ENCODE peak calls at places on chromosome 5, in eight cellular contexts. C is neural progenitor cell; L is Peyer's patch; I is CD8-positive, alpha-beta T cell; T is uterus; A is Panc1; S is neuronal stem cell; M is prostate gland. U is an unnamed sample.
A peak's percentile ranks its signal among the peaks of the same experiment; 100 is the strongest.

GRCh38 chr5:159051431-159052281 is 48.1 kb downstream of the EBF1 start:
- DNase-seq in C (peak; percentile 79), L (peak; percentile 71), I (no peak), T (peak; percentile 56), A (no peak), S (no peak), M (no peak), U (no peak)

GRCh38 chr5:179801304-179802206 is 5.1 kb downstream of the MGAT4B start:
- DNase-seq in C (peak; percentile 85), L (peak; percentile 92), I (peak; percentile 75), T (peak; percentile 75), A (no peak), S (no peak), M (peak; percentile 60), U (peak; percentile 74)

GRCh38 chr5:83645936-83646335 is 74.7 kb downstream of the HAPLN1 start:
- DNase-seq in C (no peak), L (no peak), I (no peak), T (no peak), A (no peak), S (no peak), M (no peak), U (no peak)

GRCh38 chr5:160461378-160461777 is 39.7 kb downstream of the PTTG1 start:
- DNase-seq in C (no peak), L (no peak), I (no peak), T (no peak), A (no peak), S (no peak), M (no peak), U (no peak)

GRCh38 chr5:109739741-109740140 is 50.0 kb downstream of the MAN2A1 start:
- DNase-seq in C (peak; percentile 29), L (no peak), I (no peak), T (no peak), A (no peak), S (peak; percentile 24), M (no peak), U (no peak)

GRCh38 chr5:76641514-76642120 is 18.4 kb upstream of the F2RL2 start:
- DNase-seq in C (peak; percentile 89), L (peak; percentile 82), I (peak; percentile 48), T (peak; percentile 42), A (peak; percentile 33), S (peak; percentile 72), M (peak; percentile 64), U (peak; percentile 58)

GRCh38 chr5:132215329-132215728 is 12.3 kb downstream of the P4HA2 start:
- DNase-seq in C (no peak), L (peak; percentile 77), I (no peak), T (peak; percentile 94), A (no peak), S (no peak), M (peak; percentile 78), U (peak; percentile 97)

GRCh38 chr5:97365918-97366317 is 182.9 kb upstream of the RIOK2 start:
- DNase-seq in C (no peak), L (no peak), I (no peak), T (no peak), A (no peak), S (no peak), M (no peak), U (no peak)

GRCh38 chr5:132024117-132024435 is 12.6 kb upstream of the ACSL6 start:
- DNase-seq in C (no peak), L (no peak), I (no peak), T (no peak), A (no peak), S (no peak), M (no peak), U (no peak)

GRCh38 chr5:128274441-128274840 is 190.9 kb downstream of the SLC12A2 start:
- DNase-seq in C (no peak), L (no peak), I (no peak), T (no peak), A (no peak), S (no peak), M (no peak), U (no peak)

GRCh38 chr5:128273736-128274135 is 190.2 kb downstream of the SLC12A2 start:
- DNase-seq in C (no peak), L (no peak), I (no peak), T (no peak), A (no peak), S (no peak), M (no peak), U (no peak)

GRCh38 chr5:128276537-128277216 is 193.1 kb downstream of the SLC12A2 start:
- DNase-seq in C (no peak), L (no peak), I (no peak), T (no peak), A (no peak), S (no peak), M (no peak), U (no peak)

GRCh38 chr5:128271071-128271470 is 187.5 kb downstream of the SLC12A2 start:
- DNase-seq in C (no peak), L (no peak), I (no peak), T (no peak), A (no peak), S (no peak), M (no peak), U (no peak)

GRCh38 chr5:128271859-128272446 is 188.4 kb downstream of the SLC12A2 start:
- DNase-seq in C (no peak), L (no peak), I (no peak), T (no peak), A (peak; percentile 27), S (no peak), M (no peak), U (no peak)
- H3K4me1 ChIP-seq in C (no peaks in the 10 kb centered on the region), L (no peaks in the 10 kb centered on the region), I (no peaks in the 10 kb centered on the region), T (no peaks in the 10 kb centered on the region), A (no peaks in the 10 kb centered on the region), S (no peaks in the 10 kb centered on the region), M (no peaks in the 10 kb centered on the region), U (no peaks in the 10 kb centered on the region)

GRCh38 chr5:38574009-38574408 is 17.6 kb upstream of the LIFR start:
- DNase-seq in C (no peak), L (no peak), I (no peak), T (no peak), A (no peak), S (no peak), M (no peak), U (no peak)

GRCh38 chr5:38576971-38577684 is 20.7 kb upstream of the LIFR start:
- DNase-seq in C (no peak), L (no peak), I (no peak), T (no peak), A (no peak), S (no peak), M (no peak), U (no peak)

GRCh38 chr5:38579105-38579504 is 22.7 kb upstream of the LIFR start:
- DNase-seq in C (no peak), L (no peak), I (no peak), T (no peak), A (no peak), S (no peak), M (no peak), U (no peak)

DNA sequence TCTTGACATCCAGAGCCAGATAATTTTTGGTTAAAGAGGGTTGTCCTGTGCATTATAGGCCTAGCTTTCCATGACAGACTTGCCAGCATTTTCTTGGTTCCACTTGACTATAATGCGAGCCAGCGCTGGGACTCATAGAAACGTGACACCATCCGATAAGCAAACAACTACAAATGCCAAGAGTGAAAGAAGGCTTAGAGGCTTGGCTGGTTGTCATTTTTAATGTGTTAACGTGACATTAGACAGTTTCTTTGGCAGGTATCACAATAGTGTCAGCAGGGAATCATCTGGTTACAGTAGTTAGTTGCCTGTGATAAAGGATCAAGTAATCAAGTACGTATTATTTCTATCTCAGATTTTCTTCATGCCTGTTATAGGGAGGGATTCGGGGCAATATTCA is 20.0 kb upstream of the LIFR start:
- DNase-seq in C (no peak), L (no peak), I (no peak), T (no peak), A (no peak), S (no peak), M (peak; percentile 69), U (peak; percentile 19)
- H3K4me3 ChIP-seq in C (no peak overlapping the region), L (no peak overlapping the region), I (no peak overlapping the region), T (no peak overlapping the region), A (no peak overlapping the region), S (no peak overlapping the region), M (no peak overlapping the region), U (no peak overlapping the region)

DNA sequence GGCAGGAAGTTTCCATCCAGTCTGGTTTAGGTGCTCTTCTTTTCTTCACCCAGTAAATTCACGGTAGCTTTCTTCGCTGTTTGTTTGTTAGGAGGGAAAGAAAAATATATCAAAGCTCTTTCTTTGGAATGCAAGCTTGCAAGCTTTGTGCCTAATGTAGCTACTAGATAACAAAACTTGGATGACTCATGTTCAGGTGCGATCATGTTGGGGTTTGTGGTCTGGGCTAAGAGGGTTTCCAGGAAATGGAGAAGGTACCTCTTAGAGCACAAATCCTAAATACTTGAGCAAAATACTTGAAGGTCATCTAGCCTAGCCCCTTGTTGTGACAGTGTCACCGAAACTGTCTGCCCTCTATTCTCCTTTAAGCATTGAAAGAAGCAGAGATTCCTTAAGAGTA is 17.7 kb downstream of the SRP19 start:
- DNase-seq in C (no peak), L (peak; percentile 55), I (peak; percentile 40), T (no peak), A (no peak), S (no peak), M (no peak), U (no peak)
- H3K4me1 ChIP-seq in C (no peaks in the 10 kb centered on the region), L (no peaks in the 10 kb centered on the region), I (peaks cover 16% of the 10 kb centered on the region), T (no peaks in the 10 kb centered on the region), A (peaks cover 10% of the 10 kb centered on the region), S (no peaks in the 10 kb centered on the region), M (no peaks in the 10 kb centered on the region), U (no peaks in the 10 kb centered on the region)

GRCh38 chr5:172319708-172320441 is 36.3 kb upstream of the UBTD2 start:
- DNase-seq in C (no peak), L (no peak), I (no peak), T (no peak), A (no peak), S (no peak), M (no peak), U (no peak)
- H3K4me3 ChIP-seq in C (no peak overlapping the region), L (no peak overlapping the region), I (no peak overlapping the region), T (no peak overlapping the region), A (no peak overlapping the region), S (no peak overlapping the region), M (no peak overlapping the region), U (no peak overlapping the region)

GRCh38 chr5:129382921-129383672 is 77.0 kb upstream of the ADAMTS19 start:
- DNase-seq in C (no peak), L (no peak), I (no peak), T (no peak), A (no peak), S (no peak), M (no peak), U (no peak)
- H3K4me1 ChIP-seq in C (no peaks in the 10 kb centered on the region), L (peaks cover 5% of the 10 kb centered on the region), I (no peaks in the 10 kb centered on the region), T (no peaks in the 10 kb centered on the region), A (no peaks in the 10 kb centered on the region), S (no peaks in the 10 kb centered on the region), M (no peaks in the 10 kb centered on the region), U (no peaks in the 10 kb centered on the region)

GRCh38 chr5:55600536-55601208 is 65.9 kb upstream of the PLPP1 start:
- DNase-seq in C (no peak), L (no peak), I (no peak), T (peak; percentile 57), A (no peak), S (no peak), M (peak; percentile 59), U (no peak)
- H3K4me3 ChIP-seq in C (no peak overlapping the region), L (no peak overlapping the region), I (no peak overlapping the region), T (no peak overlapping the region), A (peak overlapping the region; percentile 5), S (no peak overlapping the region), M (no peak overlapping the region), U (no peak overlapping the region)

GRCh38 chr5:95283761-95284511 is 958 bp downstream of the MCTP1 start:
- DNase-seq in C (peak; percentile 69), L (no peak), I (no peak), T (no peak), A (no peak), S (peak; percentile 55), M (no peak), U (peak; percentile 11)
- H3K4me1 ChIP-seq in C (peaks cover 11% of the 10 kb centered on the region), L (peaks cover 23% of the 10 kb centered on the region), I (peaks cover 10% of the 10 kb centered on the region), T (peaks cover 17% of the 10 kb centered on the region), A (peaks cover 4% of the 10 kb centered on the region), S (no peaks in the 10 kb centered on the region), M (peaks cover 3% of the 10 kb centered on the region), U (peaks cover 4% of the 10 kb centered on the region)

U was measured in pancreas.